ENCODE peak calls at places on chromosome 2, in seven cellular contexts. Z, K, L, V, N, U and Y are unnamed samples.

GRCh38 chr2:190849774-190850173 is 30.8 kb upstream of the GLS start:
- DNase-seq in V (peak), Z (no peak), N (no peak), K (no peak), L (no peak), U (peak), Y (no peak)

GRCh38 chr2:25251032-25251460 is 82.7 kb upstream of the POMC start:
- DNase-seq in Z (no peak), L (no peak), K (no peak), U (no peak), N (no peak), V (no peak), Y (peak)

GRCh38 chr2:60416221-60417008 is 137.0 kb downstream of the BCL11A start:
- DNase-seq in L (no peak), U (peak), K (no peak), N (peak), V (peak), Z (no peak), Y (no peak)

GRCh38 chr2:105573910-105574655 is 170.6 kb upstream of the NCK2 start:
- DNase-seq in N (no peak), L (no peak), Z (no peak), V (no peak), U (no peak), K (no peak), Y (no peak)

GRCh38 chr2:65142515-65142914 is 12.6 kb upstream of the RAB1A start:
- DNase-seq in K (no peak), L (no peak), N (no peak), V (no peak), Z (no peak), U (no peak), Y (peak)

GRCh38 chr2:220276736-220277444 is 649.5 kb downstream of the SLC4A3 start:
- DNase-seq in U (peak), N (no peak), L (peak), K (peak), V (peak), Z (no peak), Y (no peak)

GRCh38 chr2:58195668-58196067 is 45.5 kb downstream of the FANCL start:
- DNase-seq in L (no peak), U (peak), K (no peak), V (peak), N (no peak), Z (no peak), Y (no peak)

GRCh38 chr2:72116081-72116533 is 31.6 kb downstream of the CYP26B1 start:
- DNase-seq in Z (no peak), N (peak), V (peak), U (no peak), L (no peak), K (no peak), Y (no peak)

GRCh38 chr2:39275016-39275415 is 31.2 kb upstream of the CDKL4 start:
- DNase-seq in V (no peak), K (no peak), N (no peak), U (peak), Z (no peak), L (no peak), Y (no peak)

GRCh38 chr2:37625781-37626548 is 45.5 kb downstream of the CDC42EP3 start:
- DNase-seq in U (peak), K (no peak), V (no peak), Z (peak), N (no peak), L (no peak), Y (peak)

GRCh38 chr2:8679567-8679826 is 2.4 kb upstream of the ID2 start:
- DNase-seq in Z (no peak), L (no peak), U (no peak), V (no peak), N (no peak), K (no peak), Y (no peak)

GRCh38 chr2:122236152-122236892 is 480.9 kb downstream of the TSN start:
- DNase-seq in N (no peak), V (peak), Z (no peak), U (no peak), L (peak), K (peak), Y (no peak)

GRCh38 chr2:222561817-222562424 is 94.0 kb downstream of the FARSB start:
- DNase-seq in L (no peak), N (peak), V (peak), K (no peak), U (peak), Z (no peak), Y (peak)

GRCh38 chr2:210663574-210663973 is 107.2 kb downstream of the CPS1 start:
- DNase-seq in U (peak), L (no peak), K (no peak), V (peak), Z (no peak), N (no peak), Y (no peak)
- TF ChIP-seq CTCF in U (peak), L (peak), K (peak), V (no peak), Z (no peak), N (no peak), Y (no peak)

GRCh38 chr2:110876167-110876999 is 144.0 kb downstream of the ACOXL start:
- DNase-seq in V (no peak), N (no peak), K (no peak), Z (no peak), L (no peak), U (no peak), Y (peak)
- TF ChIP-seq CTCF in V (no peak), N (no peak), K (no peak), Z (no peak), L (no peak), U (no peak), Y (no peak)

GRCh38 chr2:33030326-33030725 is 83.6 kb downstream of the LTBP1 start:
- DNase-seq in Z (no peak), K (no peak), L (no peak), N (no peak), V (no peak), U (no peak), Y (no peak)

GRCh38 chr2:33034784-33035183 is 88.0 kb downstream of the LTBP1 start:
- DNase-seq in U (no peak), L (no peak), K (no peak), V (peak), Z (no peak), N (no peak), Y (no peak)

GRCh38 chr2:33032245-33032644 is 85.5 kb downstream of the LTBP1 start:
- DNase-seq in L (no peak), Z (no peak), N (no peak), K (no peak), V (no peak), U (no peak), Y (no peak)

GRCh38 chr2:33029459-33029858 is 82.7 kb downstream of the LTBP1 start:
- DNase-seq in V (no peak), N (no peak), K (no peak), Z (no peak), U (no peak), L (no peak), Y (no peak)

DNA sequence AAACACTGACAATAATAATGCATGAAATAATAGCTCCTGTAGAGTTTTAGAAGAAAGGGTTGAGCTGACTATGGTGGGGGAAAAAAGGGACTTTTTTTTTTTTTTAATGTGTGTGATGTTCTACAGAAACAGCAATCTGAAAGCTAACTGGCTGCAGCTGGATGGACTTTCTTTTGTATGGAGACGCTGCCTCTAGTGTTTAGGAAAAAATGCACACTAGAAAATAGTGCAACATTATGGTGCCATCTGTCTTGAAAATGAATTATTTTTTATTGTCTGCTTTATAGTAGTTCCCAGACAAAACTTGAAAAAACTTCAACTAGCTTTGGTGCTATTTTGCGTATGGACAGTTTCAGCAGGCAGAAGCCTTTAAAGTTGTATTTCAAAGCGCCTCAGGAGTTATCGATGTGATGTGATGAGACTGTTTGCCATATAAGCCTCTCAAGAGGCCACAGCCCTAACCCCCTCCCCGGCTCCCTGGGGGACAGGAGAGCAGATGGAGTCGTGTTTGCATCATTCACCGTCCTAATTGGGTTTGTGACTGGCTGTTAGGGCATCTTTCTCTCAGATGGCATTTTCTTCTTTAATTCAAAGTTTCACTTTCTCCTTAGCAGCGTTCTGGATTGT is 86.9 kb downstream of the LTBP1 start:
- DNase-seq in K (no peak), V (peak), Z (no peak), U (peak), N (no peak), L (no peak), Y (no peak)
- TF ChIP-seq CTCF in K (peak), V (peak), Z (no peak), U (peak), N (peak), L (peak), Y (peak)

DNA sequence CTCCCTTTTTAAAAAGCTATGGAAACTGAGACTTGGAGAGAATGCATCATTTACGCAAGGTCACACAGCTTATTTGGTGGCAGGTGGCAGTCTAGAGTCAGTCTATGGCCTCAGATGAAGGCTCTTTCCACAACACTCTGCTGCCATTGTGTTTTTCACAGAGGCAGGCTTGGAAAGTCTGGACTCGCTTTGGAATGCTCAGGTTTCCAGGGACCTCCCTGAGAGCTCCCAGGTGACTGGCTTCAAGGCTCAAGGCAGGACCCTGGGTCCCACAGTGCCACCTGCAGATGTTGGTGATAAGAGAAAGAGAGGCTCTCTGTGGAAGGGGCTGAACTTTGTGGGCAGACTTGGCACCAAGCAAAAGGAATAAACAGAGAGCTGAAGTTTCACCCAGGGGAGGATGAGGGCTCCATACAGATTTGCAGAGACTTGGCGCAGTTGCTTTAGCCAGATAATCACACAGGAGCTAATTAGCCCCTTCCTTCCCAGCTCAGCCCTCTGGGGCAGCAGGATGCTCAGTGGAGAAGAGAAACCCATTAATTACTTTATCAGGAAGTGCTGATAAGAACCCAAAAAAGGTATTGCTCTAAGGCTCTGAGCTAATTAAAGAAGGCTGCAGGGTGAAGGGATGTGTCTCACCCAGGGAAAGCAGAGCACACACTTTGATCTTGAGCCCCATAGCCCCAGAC is 103.5 kb downstream of the LBH start:
- DNase-seq in N (no peak), U (no peak), Z (no peak), L (no peak), K (no peak), V (no peak), Y (peak)
- TF ChIP-seq CTCF in N (no peak), U (no peak), Z (no peak), L (no peak), K (no peak), V (no peak), Y (no peak)

DNA sequence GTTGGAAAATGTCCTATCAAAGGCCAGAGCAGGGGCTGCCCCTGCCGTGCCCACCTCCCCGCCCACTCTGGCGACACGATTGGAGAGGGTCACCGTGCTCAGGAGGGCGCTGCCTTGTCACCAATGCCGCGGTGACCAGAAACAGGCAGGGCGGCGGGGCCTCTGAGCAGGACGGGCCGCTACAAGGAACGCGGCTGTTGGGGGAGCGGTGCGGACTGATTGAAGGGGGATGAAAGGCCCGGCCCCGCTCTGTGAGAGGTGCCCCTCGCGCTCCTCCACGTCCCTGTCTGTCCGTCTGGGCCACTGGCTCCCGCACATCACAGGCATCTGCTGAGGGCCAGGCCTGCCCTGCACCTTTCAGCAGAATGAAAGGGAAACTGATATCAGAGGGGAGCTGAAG is 243.9 kb downstream of the KLHL29 start:
- DNase-seq in Z (no peak), V (no peak), L (no peak), N (no peak), U (no peak), K (no peak), Y (no peak)
- TF ChIP-seq CTCF in Z (no peak), V (no peak), L (no peak), N (no peak), U (no peak), K (no peak), Y (no peak)